ENCODE peak calls at places on chromosomes 11 and 22, in six cellular contexts. Z is lower lobe of right lung, O is Caco-2, C is upper lobe of right lung, J is fibroblast of lung, K is thoracic aorta. X is an unnamed sample.

GRCh38 chr11:79081441-79082124 is 359.2 kb downstream of the TENM4 start:
- DNase-seq in Z (no peak), K (no peak), O (no peak), C (no peak), J (peak; percentile 90), X (no peak)

GRCh38 chr11:46407635-46408034 is 16.1 kb upstream of the CHRM4 start:
- DNase-seq in J (no peak), Z (no peak), K (no peak), C (peak; percentile 10), O (no peak), X (no peak)

GRCh38 chr11:96024666-96025065 is 100.8 kb upstream of the MTMR2 start:
- DNase-seq in O (no peak), Z (no peak), C (no peak), K (no peak), J (no peak), X (no peak)

GRCh38 chr11:69337211-69337721 is 43.3 kb downstream of the MYEOV start:
- DNase-seq in Z (no peak), K (no peak), J (peak; percentile 67), O (peak; percentile 40), C (peak; percentile 39), X (peak; percentile 54)

GRCh38 chr11:117606807-117607206 is 190.2 kb downstream of the DSCAML1 start:
- DNase-seq in K (no peak), Z (no peak), C (no peak), J (no peak), O (no peak), X (no peak)

GRCh38 chr11:112477152-112477928 is 216.7 kb upstream of the PLET1 start:
- DNase-seq in J (no peak), C (no peak), K (no peak), Z (no peak), O (no peak), X (no peak)

GRCh38 chr11:23123766-23124165 is 263.5 kb upstream of the CCDC179 start:
- DNase-seq in O (no peak), J (peak; percentile 65), C (no peak), K (no peak), Z (no peak), X (no peak)

GRCh38 chr11:102882389-102883024 is 7.7 kb upstream of the MMP12 start:
- DNase-seq in C (no peak), J (peak; percentile 51), O (no peak), Z (no peak), K (no peak), X (no peak)

GRCh38 chr11:95739108-95739507 is 50.5 kb downstream of the FAM76B start:
- DNase-seq in O (no peak), Z (no peak), J (no peak), K (no peak), C (no peak), X (no peak)

GRCh38 chr11:2816941-2817421 is 68.6 kb downstream of the CDKN1C start:
- DNase-seq in Z (peak; percentile 30), O (no peak), C (peak; percentile 61), J (peak; percentile 86), K (no peak), X (no peak)

GRCh38 chr11:9838961-9839360 is 175.1 kb downstream of the SWAP70 start:
- DNase-seq in J (peak; percentile 47), Z (no peak), O (no peak), K (no peak), C (no peak), X (no peak)

GRCh38 chr22:31046591-31047226 is 34.4 kb upstream of the SMTN start:
- DNase-seq in O (no peak), J (no peak), Z (peak; percentile 56), K (no peak), C (peak; percentile 65), X (no peak)

GRCh38 chr11:48170176-48170839 is 46.3 kb upstream of the OR4B1 start:
- DNase-seq in J (peak; percentile 47), O (no peak), C (no peak), Z (no peak), K (no peak), X (no peak)

GRCh38 chr11:45373506-45373905 is 87.4 kb upstream of the SYT13 start:
- DNase-seq in O (no peak), C (no peak), J (no peak), K (no peak), Z (no peak), X (no peak)

GRCh38 chr22:48756146-48757111 is 1071.2 kb downstream of the BRD1 start:
- DNase-seq in Z (peak; percentile 31), C (no peak), O (no peak), J (no peak), K (no peak), X (peak; percentile 9)

GRCh38 chr11:6196396-6196795 is 2.6 kb upstream of the OR52W1 start:
- DNase-seq in J (no peak), Z (no peak), K (no peak), C (no peak), O (no peak), X (no peak)

GRCh38 chr11:105045897-105046296 is 762 bp upstream of the CARD16 start:
- DNase-seq in Z (no peak), O (no peak), J (no peak), C (no peak), K (no peak), X (no peak)

GRCh38 chr11:117381481-117381880 is 53.8 kb downstream of the CEP164 start:
- DNase-seq in Z (no peak), K (no peak), J (no peak), C (no peak), O (no peak), X (no peak)

GRCh38 chr11:35540526-35540925 is 15.1 kb upstream of the PAMR1 start:
- DNase-seq in O (no peak), J (peak; percentile 66), K (no peak), Z (no peak), C (no peak), X (no peak)

GRCh38 chr11:76347391-76347790 is 33.5 kb downstream of the THAP12 start:
- DNase-seq in O (no peak), J (peak; percentile 44), Z (no peak), K (no peak), C (no peak), X (no peak)

GRCh38 chr11:131867457-131868257 is 497.2 kb downstream of the NTM start:
- DNase-seq in C (no peak), K (no peak), Z (peak; percentile 56), J (peak; percentile 77), O (peak; percentile 72), X (peak; percentile 66)

GRCh38 chr11:126465573-126466287 is 110.2 kb downstream of the ST3GAL4 start:
- DNase-seq in J (no peak), K (no peak), O (no peak), Z (no peak), C (no peak), X (no peak)

GRCh38 chr11:110131386-110132123 is 38.4 kb downstream of the ZC3H12C start:
- DNase-seq in J (no peak), K (no peak), C (no peak), O (no peak), Z (no peak), X (no peak)

GRCh38 chr22:24134090-24134846 is 47.0 kb upstream of the SUSD2 start:
- DNase-seq in K (no peak), Z (peak; percentile 90), J (peak; percentile 36), C (peak; percentile 90), O (no peak), X (peak; percentile 59)

GRCh38 chr11:121889931-121890330 is 226.1 kb downstream of the BLID start:
- DNase-seq in Z (no peak), O (no peak), K (no peak), C (no peak), J (peak; percentile 80), X (no peak)

GRCh38 chr22:29457730-29458129 is 19.3 kb downstream of the RFPL1 start:
- DNase-seq in C (no peak), J (peak; percentile 42), Z (no peak), K (no peak), O (peak; percentile 62), X (no peak)

GRCh38 chr11:123690490-123690889 is 36.1 kb upstream of the SCN3B start:
- DNase-seq in Z (no peak), K (no peak), O (no peak), J (peak; percentile 61), C (no peak), X (no peak)

GRCh38 chr11:120400564-120401364 is 64.6 kb downstream of the ARHGEF12 start:
- DNase-seq in K (no peak), J (peak; percentile 99), C (no peak), O (peak; percentile 33), Z (no peak), X (no peak)

GRCh38 chr11:64103377-64103985 is 62.4 kb downstream of the MACROD1 start:
- DNase-seq in O (no peak), J (no peak), C (no peak), Z (no peak), K (no peak), X (no peak)

GRCh38 chr11:126963115-126963514 is 37.5 kb downstream of the KIRREL3 start:
- DNase-seq in O (no peak), Z (no peak), K (no peak), C (no peak), J (peak; percentile 19), X (no peak)

GRCh38 chr11:118650366-118650765 is 29.1 kb downstream of the TREH start:
- DNase-seq in J (no peak), K (no peak), O (no peak), C (no peak), Z (no peak), X (no peak)

GRCh38 chr22:36546092-36546804 is 17.3 kb upstream of the EIF3D start:
- DNase-seq in J (peak; percentile 54), Z (no peak), K (no peak), O (peak; percentile 72), C (no peak), X (no peak)

GRCh38 chr11:6828103-6828502 is 17.4 kb upstream of the OR10A5 start:
- DNase-seq in K (no peak), O (no peak), Z (no peak), C (no peak), J (no peak), X (no peak)

GRCh38 chr22:28053871-28054621 is 135.0 kb upstream of the PITPNB start:
- DNase-seq in K (no peak), Z (no peak), C (no peak), J (peak; percentile 38), O (no peak), X (no peak)
- H3K4me1 ChIP-seq in K (no peaks in the 10 kb centered on the region), Z (peaks cover 21% of the 10 kb centered on the region), C (no peaks in the 10 kb centered on the region), J (no peaks in the 10 kb centered on the region), O (no peaks in the 10 kb centered on the region), X (no peaks in the 10 kb centered on the region)

GRCh38 chr11:62105611-62106245 is 18.1 kb upstream of the INCENP start:
- DNase-seq in K (no peak), J (no peak), O (no peak), C (no peak), Z (no peak), X (no peak)
- H3K4me3 ChIP-seq in K (peak overlapping the region; percentile 65), J (peak overlapping the region; percentile 28), O (no peak overlapping the region), C (peak overlapping the region; percentile 21), Z (peak overlapping the region; percentile 34), X (no peak overlapping the region)

GRCh38 chr11:12091957-12092558 is 18.3 kb upstream of the MICAL2 start:
- DNase-seq in Z (no peak), C (no peak), O (peak; percentile 22), K (no peak), J (no peak), X (peak; percentile 68)
- H3K4me1 ChIP-seq in Z (peaks cover 60% of the 10 kb centered on the region), C (peaks cover 54% of the 10 kb centered on the region), O (peaks cover 60% of the 10 kb centered on the region), K (peaks cover 62% of the 10 kb centered on the region), J (peaks cover 28% of the 10 kb centered on the region), X (peaks cover 65% of the 10 kb centered on the region)

DNA sequence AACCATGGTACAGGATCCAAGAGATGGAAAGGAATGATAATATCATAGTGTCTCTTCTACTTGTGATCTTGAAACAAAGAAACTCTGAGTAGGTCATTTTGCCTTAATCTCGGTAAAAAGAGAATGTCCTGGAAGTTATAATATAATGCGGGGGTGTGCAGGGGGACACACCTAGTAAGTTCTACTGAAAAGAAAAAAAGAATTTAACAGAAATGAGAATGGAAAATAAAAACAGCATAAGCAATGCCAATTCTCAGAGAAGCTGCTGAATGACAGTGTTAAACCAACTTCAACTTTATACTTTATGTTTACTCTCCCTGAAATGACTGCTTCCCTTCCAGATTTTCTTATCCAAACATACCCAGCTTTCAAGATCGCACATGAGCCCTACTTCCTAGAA is 2.0 kb downstream of the HPS5 start:
- DNase-seq in Z (no peak), K (no peak), C (no peak), O (no peak), J (no peak), X (no peak)
- H3K4me3 ChIP-seq in Z (no peak overlapping the region), K (peak overlapping the region; percentile 94), C (peak overlapping the region; percentile 90), O (no peak overlapping the region), J (no peak overlapping the region), X (no peak overlapping the region)